ENCODE peak calls at places on chromosomes 13 and 19, in nine cellular contexts. T, D, V, J, M, I, A, O and R are unnamed samples. For H3K36me3 and H3K27me3, the result is how much of the 10 kb centered on the place peaks cover.

GRCh38 chr13:31742102-31742695 is 2.9 kb downstream of the RXFP2 start:
- DNase-seq in T (peak), D (peak), V (peak), J (peak), M (peak), I (peak), A (peak), O (peak), R (peak)

GRCh38 chr13:80361298-80361697 is 20.4 kb upstream of the SPRY2 start:
- DNase-seq in T (no peak), D (no peak), V (no peak), J (no peak), M (no peak), I (no peak), A (no peak), O (no peak), R (no peak)

GRCh38 chr19:10975374-10976036 is 14.7 kb downstream of the SMARCA4 start:
- DNase-seq in T (peak), D (no peak), V (no peak), J (no peak), M (peak), I (no peak), A (peak), O (no peak), R (peak)

GRCh38 chr19:55230329-55230728 is 1.8 kb upstream of the TMEM86B start:
- DNase-seq in T (no peak), D (no peak), V (no peak), J (no peak), M (no peak), I (no peak), A (no peak), O (no peak), R (no peak)

GRCh38 chr13:51674276-51674675 is 90.0 kb downstream of the WDFY2 start:
- DNase-seq in T (no peak), D (peak), V (no peak), J (no peak), M (no peak), I (peak), A (no peak), O (peak), R (no peak)

GRCh38 chr19:1858412-1859081 is 4.8 kb downstream of the KLF16 start:
- DNase-seq in T (no peak), D (no peak), V (no peak), J (no peak), M (no peak), I (no peak), A (no peak), O (no peak), R (no peak)

GRCh38 chr19:37874784-37875183 is 31.6 kb downstream of the WDR87 start:
- DNase-seq in T (no peak), D (peak), V (no peak), J (no peak), M (no peak), I (no peak), A (no peak), O (no peak), R (no peak)

GRCh38 chr13:62512194-62513141 is 1096.8 kb upstream of the PCDH20 start:
- DNase-seq in T (peak), D (peak), V (no peak), J (peak), M (no peak), I (peak), A (no peak), O (peak), R (peak)

GRCh38 chr19:10043286-10043927 is 30.1 kb downstream of the RDH8 start:
- DNase-seq in T (peak), D (no peak), V (no peak), J (no peak), M (no peak), I (no peak), A (no peak), O (no peak), R (no peak)

GRCh38 chr19:37941820-37942515 is 35.0 kb downstream of the SIPA1L3 start:
- DNase-seq in T (no peak), D (no peak), V (no peak), J (no peak), M (no peak), I (no peak), A (no peak), O (no peak), R (no peak)

GRCh38 chr13:43422061-43422460 is 364.7 kb downstream of the ENOX1 start:
- DNase-seq in T (no peak), D (no peak), V (no peak), J (no peak), M (no peak), I (no peak), A (no peak), O (no peak), R (no peak)

GRCh38 chr13:81051873-81052272 is 710.9 kb upstream of the SPRY2 start:
- DNase-seq in T (no peak), D (no peak), V (no peak), J (no peak), M (no peak), I (no peak), A (no peak), O (no peak), R (no peak)

GRCh38 chr13:59677966-59678814 is 485.5 kb downstream of the DIAPH3 start:
- DNase-seq in T (peak), D (no peak), V (no peak), J (peak), M (no peak), I (no peak), A (no peak), O (no peak), R (no peak)

GRCh38 chr13:51697181-51697580 is 106.8 kb downstream of the DHRS12 start:
- DNase-seq in T (peak), D (no peak), V (no peak), J (no peak), M (no peak), I (no peak), A (no peak), O (no peak), R (peak)

GRCh38 chr13:98585946-98586345 is 9.0 kb upstream of the STK24 start:
- DNase-seq in T (no peak), D (no peak), V (no peak), J (no peak), M (no peak), I (no peak), A (no peak), O (no peak), R (no peak)

GRCh38 chr19:37304884-37305255 is 66.0 kb upstream of the ZNF527 start:
- DNase-seq in T (no peak), D (no peak), V (no peak), J (no peak), M (no peak), I (no peak), A (no peak), O (no peak), R (no peak)

GRCh38 chr19:33394723-33395560 is 21.4 kb downstream of the CEBPG start:
- DNase-seq in T (no peak), D (no peak), V (peak), J (no peak), M (no peak), I (peak), A (peak), O (no peak), R (no peak)

GRCh38 chr19:57583521-57584416 is at the start of gene ZIK1:
- DNase-seq in T (peak), D (peak), V (peak), J (peak), M (peak), I (peak), A (peak), O (peak), R (peak)

GRCh38 chr13:33761744-33762143 is 56.2 kb upstream of the RFC3 start:
- DNase-seq in T (peak), D (peak), V (no peak), J (no peak), M (no peak), I (no peak), A (no peak), O (no peak), R (no peak)

GRCh38 chr13:86020350-86021002 is 221.3 kb upstream of the SLITRK6 start:
- DNase-seq in T (peak), D (no peak), V (no peak), J (no peak), M (no peak), I (no peak), A (no peak), O (no peak), R (no peak)

GRCh38 chr13:75830842-75831241 is 194.7 kb downstream of the LMO7 start:
- DNase-seq in T (no peak), D (no peak), V (no peak), J (no peak), M (no peak), I (no peak), A (no peak), O (no peak), R (no peak)

GRCh38 chr19:750640-751423 is at the start of gene MISP:
- DNase-seq in T (no peak), D (no peak), V (no peak), J (no peak), M (no peak), I (no peak), A (no peak), O (peak), R (no peak)

GRCh38 chr13:113349050-113349449 is 14.9 kb downstream of the GRTP1 start:
- DNase-seq in T (no peak), D (no peak), V (no peak), J (no peak), M (no peak), I (no peak), A (no peak), O (no peak), R (no peak)

DNA sequence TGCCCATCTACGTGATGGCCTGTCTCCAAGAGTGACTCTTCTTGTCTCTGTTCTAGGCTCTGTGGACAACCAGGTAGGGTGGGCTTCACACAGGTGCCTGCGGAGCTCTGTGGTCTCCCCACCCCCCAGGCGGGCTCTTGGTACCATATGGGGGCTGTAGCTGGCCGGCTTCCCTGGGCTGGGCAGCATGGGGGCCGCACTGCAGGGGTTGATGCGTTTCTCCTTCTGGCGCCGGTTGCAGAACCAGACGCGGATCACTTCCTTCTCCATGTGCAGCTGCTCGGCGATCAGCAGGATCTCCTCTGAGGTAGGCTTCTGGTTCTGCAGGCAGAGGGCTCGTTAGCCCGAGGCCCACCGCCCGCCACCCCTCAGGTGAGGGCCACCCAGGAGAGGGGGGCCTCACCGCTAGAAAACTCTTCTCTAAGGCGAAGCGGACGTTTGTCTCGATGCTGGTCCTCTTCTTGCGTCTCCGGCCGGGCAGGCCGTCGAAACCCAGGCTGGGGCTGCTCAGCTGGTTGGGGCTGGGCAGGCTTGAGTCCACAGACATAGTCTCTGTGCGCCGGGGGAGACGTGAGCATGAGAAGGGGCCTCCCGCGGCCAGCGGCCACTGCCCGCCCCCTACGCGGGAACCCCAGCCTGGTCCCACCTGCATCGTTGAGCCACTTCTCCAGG is 19.3 kb downstream of the ZNF574 start:
- DNase-seq in T (no peak), D (no peak), V (no peak), J (no peak), M (no peak), I (no peak), A (no peak), O (no peak), R (no peak)
- H3K4me3 ChIP-seq in T (no peak), D (no peak), V (no peak), J (no peak), M (no peak), I (no peak), A (no peak), O (no peak), R (no peak)

GRCh38 chr19:16831531-16831930 is 2.3 kb downstream of the SIN3B start:
- DNase-seq in T (no peak), D (no peak), V (no peak), J (no peak), M (no peak), I (no peak), A (no peak), O (no peak), R (no peak)

GRCh38 chr19:16836906-16837362 is 7.7 kb downstream of the SIN3B start:
- DNase-seq in T (no peak), D (no peak), V (no peak), J (no peak), M (no peak), I (no peak), A (no peak), O (no peak), R (no peak)

GRCh38 chr19:16830679-16831078 is 1.5 kb downstream of the SIN3B start:
- DNase-seq in T (peak), D (no peak), V (no peak), J (no peak), M (no peak), I (no peak), A (no peak), O (no peak), R (no peak)

GRCh38 chr19:16836115-16836905 is 7.1 kb downstream of the SIN3B start:
- DNase-seq in T (peak), D (peak), V (no peak), J (no peak), M (no peak), I (no peak), A (peak), O (no peak), R (no peak)

DNA sequence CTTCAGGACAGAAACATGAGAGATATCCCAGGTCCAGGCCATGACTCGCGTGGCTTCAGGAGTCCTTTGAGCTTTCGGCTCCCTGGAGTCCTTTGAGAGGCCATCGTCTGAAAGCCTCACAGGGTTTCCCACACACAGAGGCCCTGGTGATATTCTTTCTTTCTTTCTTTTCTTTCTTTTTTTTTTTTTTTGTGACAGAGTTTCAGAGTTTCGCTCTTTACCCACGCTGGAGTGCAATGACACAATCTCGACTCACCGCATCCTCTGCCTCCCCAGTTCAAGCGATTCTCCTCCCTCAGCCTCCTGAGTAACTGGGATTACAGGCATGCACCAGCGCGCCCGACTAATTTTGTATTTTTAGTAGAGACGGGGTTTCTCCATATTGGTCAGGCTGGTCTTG is 5.5 kb downstream of the SIN3B start:
- DNase-seq in T (no peak), D (no peak), V (no peak), J (no peak), M (no peak), I (no peak), A (no peak), O (no peak), R (peak)
- H3K36me3 ChIP-seq in T (half or more), D (half or more), V (under half), J (half or more), M (under half), I (under half), A (under half), O (under half), R (half or more)

GRCh38 chr13:111117289-111117688 is 2.2 kb downstream of the ARHGEF7 start:
- DNase-seq in T (no peak), D (no peak), V (no peak), J (no peak), M (no peak), I (no peak), A (no peak), O (no peak), R (no peak)
- H3K27me3 ChIP-seq in T (under half), D (half or more), V (under half), J (under half), M (under half), I (half or more), A (under half), O (under half), R (under half)

GRCh38 chr13:50241479-50241878 is 226.2 kb downstream of the KCNRG start:
- DNase-seq in T (peak), D (no peak), V (no peak), J (no peak), M (no peak), I (no peak), A (no peak), O (no peak), R (no peak)

GRCh38 chr13:50235604-50236003 is 220.4 kb downstream of the KCNRG start:
- DNase-seq in T (no peak), D (no peak), V (no peak), J (no peak), M (no peak), I (no peak), A (no peak), O (no peak), R (no peak)

GRCh38 chr13:50238922-50239321 is 223.7 kb downstream of the KCNRG start:
- DNase-seq in T (no peak), D (no peak), V (no peak), J (no peak), M (no peak), I (no peak), A (no peak), O (no peak), R (no peak)

GRCh38 chr13:50236898-50237318 is 221.7 kb downstream of the KCNRG start:
- DNase-seq in T (peak), D (no peak), V (peak), J (no peak), M (no peak), I (no peak), A (no peak), O (no peak), R (no peak)
- H3K4me3 ChIP-seq in T (no peak), D (no peak), V (peak), J (no peak), M (no peak), I (no peak), A (no peak), O (no peak), R (no peak)

DNA sequence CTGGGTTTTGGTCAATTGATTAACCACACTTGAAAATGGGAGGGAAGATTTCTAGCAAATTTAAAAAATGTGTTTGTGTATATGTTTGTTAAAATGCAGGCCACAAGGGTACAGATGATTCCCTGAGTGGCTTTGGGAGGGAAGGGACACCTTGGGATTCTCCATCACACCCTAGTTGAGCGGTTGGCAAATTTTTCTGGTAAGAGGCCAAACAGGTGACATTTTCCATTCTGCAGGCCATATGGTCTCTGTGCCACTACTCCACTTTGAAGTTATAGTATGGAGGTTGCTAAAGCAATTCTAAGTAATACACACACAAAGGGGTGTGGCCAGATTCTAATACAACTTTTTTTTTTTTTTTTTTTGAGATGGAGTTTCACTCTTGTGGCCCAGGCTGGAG is 12.9 kb upstream of the MED26 start:
- DNase-seq in T (no peak), D (no peak), V (no peak), J (no peak), M (no peak), I (no peak), A (no peak), O (no peak), R (no peak)
- H3K36me3 ChIP-seq in T (half or more), D (half or more), V (under half), J (half or more), M (under half), I (under half), A (under half), O (under half), R (half or more)

GRCh38 chr19:30267332-30267731 is 104.9 kb upstream of the ZNF536 start:
- DNase-seq in T (no peak), D (no peak), V (no peak), J (no peak), M (no peak), I (no peak), A (no peak), O (no peak), R (no peak)

GRCh38 chr19:30268601-30269000 is 103.6 kb upstream of the ZNF536 start:
- DNase-seq in T (no peak), D (no peak), V (no peak), J (no peak), M (no peak), I (no peak), A (no peak), O (no peak), R (no peak)

GRCh38 chr19:30269638-30270037 is 102.5 kb upstream of the ZNF536 start:
- DNase-seq in T (no peak), D (no peak), V (no peak), J (no peak), M (no peak), I (no peak), A (no peak), O (no peak), R (no peak)

GRCh38 chr19:30263719-30264440 is 108.3 kb upstream of the ZNF536 start:
- DNase-seq in T (no peak), D (no peak), V (no peak), J (no peak), M (no peak), I (no peak), A (no peak), O (no peak), R (no peak)

DNA sequence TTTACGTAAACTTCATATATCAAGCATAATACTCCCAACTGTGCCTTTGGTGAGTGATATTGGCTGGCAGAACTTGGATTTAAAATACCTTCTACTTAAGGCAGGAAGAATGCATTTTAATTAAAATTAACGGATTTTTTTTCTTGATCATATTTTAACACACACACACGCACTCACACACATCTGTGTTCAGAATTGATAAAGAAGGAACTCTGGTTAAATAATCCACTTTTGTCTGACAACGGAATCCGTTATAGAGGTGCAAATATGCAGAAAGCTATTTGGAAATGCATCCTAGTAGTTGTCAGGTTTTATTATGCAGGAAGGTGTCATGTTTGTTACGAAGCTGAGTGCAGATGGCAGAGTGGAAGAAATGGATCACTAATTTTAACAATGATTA is 105.5 kb upstream of the ZNF536 start:
- DNase-seq in T (no peak), D (no peak), V (no peak), J (no peak), M (no peak), I (no peak), A (no peak), O (no peak), R (no peak)
- H3K27me3 ChIP-seq in T (under half), D (under half), V (under half), J (under half), M (under half), I (under half), A (under half), O (under half), R (under half)

GRCh38 chr19:39496063-39496462 is 2.7 kb upstream of the DLL3 start:
- DNase-seq in T (no peak), D (no peak), V (no peak), J (no peak), M (no peak), I (no peak), A (no peak), O (no peak), R (no peak)

GRCh38 chr19:39497850-39498261 is 891 bp upstream of the DLL3 start:
- DNase-seq in T (no peak), D (peak), V (no peak), J (no peak), M (no peak), I (no peak), A (no peak), O (no peak), R (peak)

GRCh38 chr19:39492225-39492624 is 6.5 kb upstream of the DLL3 start:
- DNase-seq in T (no peak), D (no peak), V (no peak), J (no peak), M (no peak), I (no peak), A (no peak), O (no peak), R (no peak)

GRCh38 chr19:39494661-39495060 is 4.1 kb upstream of the DLL3 start:
- DNase-seq in T (no peak), D (no peak), V (no peak), J (no peak), M (no peak), I (no peak), A (no peak), O (no peak), R (no peak)

DNA sequence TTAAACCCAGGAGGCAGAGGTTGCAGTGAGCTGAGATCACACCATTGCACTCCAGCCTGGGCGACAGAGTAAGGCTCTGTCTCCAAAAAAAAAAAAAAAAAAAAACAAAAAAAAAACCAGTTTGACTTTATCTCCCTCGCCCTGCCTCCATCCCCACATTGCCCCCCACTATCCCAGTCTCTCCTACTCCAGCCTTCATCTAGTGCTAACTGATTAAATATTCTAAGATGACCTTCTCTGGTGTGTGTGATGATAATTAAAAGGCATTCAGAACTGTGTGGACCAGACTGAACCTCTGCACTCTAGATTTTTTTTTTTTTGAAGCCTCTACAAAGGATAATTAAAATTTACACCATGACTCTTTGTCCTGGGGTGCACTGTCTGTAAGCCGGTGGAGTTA is 6.0 kb upstream of the DLL3 start:
- DNase-seq in T (no peak), D (no peak), V (no peak), J (no peak), M (no peak), I (no peak), A (no peak), O (no peak), R (no peak)
- H3K4me3 ChIP-seq in T (no peak), D (no peak), V (no peak), J (no peak), M (no peak), I (no peak), A (no peak), O (no peak), R (no peak)

GRCh38 chr19:8466018-8466417 is 21.2 kb downstream of the HNRNPM start:
- DNase-seq in T (no peak), D (no peak), V (no peak), J (no peak), M (no peak), I (no peak), A (no peak), O (no peak), R (no peak)
- H3K36me3 ChIP-seq in T (half or more), D (half or more), V (half or more), J (half or more), M (under half), I (under half), A (under half), O (half or more), R (half or more)